ENCODE peak calls at places on chromosome 1, in five cellular contexts. P is foreskin fibroblast, Q is HTR-8/SVneo, V is epithelial cell of proximal tubule, O is substantia nigra. G is an unnamed sample.

GRCh38 chr1:44662683-44663030 is 11.6 kb downstream of the TMEM53 start:
- DNase-seq in P (no peak), Q (no peak), O (no peak), V (no peak), G (no peak)

GRCh38 chr1:26602378-26602959 is 72.9 kb downstream of the RPS6KA1 start:
- DNase-seq in Q (peak), V (no peak), O (no peak), P (peak), G (peak)

GRCh38 chr1:226979517-226980121 is 39.5 kb downstream of the COQ8A start:
- DNase-seq in V (no peak), Q (no peak), P (no peak), O (no peak), G (no peak)

GRCh38 chr1:75123756-75124155 is 10.4 kb upstream of the LHX8 start:
- DNase-seq in P (no peak), V (no peak), Q (no peak), O (no peak), G (no peak)

GRCh38 chr1:210646258-210646616 is 317.5 kb downstream of the HHAT start:
- DNase-seq in P (no peak), Q (no peak), V (no peak), O (no peak), G (no peak)

GRCh38 chr1:57506941-57507340 is 83.1 kb upstream of the DAB1 start:
- DNase-seq in Q (no peak), P (no peak), O (no peak), V (no peak), G (no peak)

GRCh38 chr1:220874201-220874655 is 5.0 kb upstream of the HLX start:
- DNase-seq in O (no peak), P (peak), V (no peak), Q (peak), G (peak)

GRCh38 chr1:3614755-3615742 is 3.7 kb upstream of the MEGF6 start:
- DNase-seq in V (no peak), P (peak), Q (no peak), O (no peak), G (peak)

GRCh38 chr1:8426996-8427395 is 109.1 kb downstream of the SLC45A1 start:
- DNase-seq in V (no peak), O (no peak), Q (no peak), P (no peak), G (no peak)

GRCh38 chr1:224865510-224865909 is 64.0 kb upstream of the DNAH14 start:
- DNase-seq in O (no peak), Q (no peak), P (no peak), V (no peak), G (no peak)

GRCh38 chr1:150127868-150128267 is 21.8 kb upstream of the PLEKHO1 start:
- DNase-seq in O (no peak), P (peak), V (no peak), Q (no peak), G (no peak)

GRCh38 chr1:231446138-231446537 is 24.1 kb upstream of the EGLN1 start:
- DNase-seq in Q (no peak), P (no peak), O (no peak), V (no peak), G (no peak)

GRCh38 chr1:241423541-241424479 is 66.8 kb upstream of the RGS7 start:
- DNase-seq in Q (peak), V (no peak), P (peak), O (no peak), G (peak)

GRCh38 chr1:3105167-3105863 is 36.3 kb downstream of the PRDM16 start:
- DNase-seq in Q (no peak), V (no peak), O (no peak), P (no peak), G (no peak)

GRCh38 chr1:245961137-245961540 is 545.9 kb downstream of the SMYD3 start:
- DNase-seq in O (no peak), V (no peak), P (peak), Q (no peak), G (peak)

GRCh38 chr1:109787211-109787844 is 23.6 kb upstream of the EPS8L3 start:
- DNase-seq in V (no peak), P (no peak), O (no peak), Q (no peak), G (no peak)

GRCh38 chr1:222233441-222234180 is 314.3 kb downstream of the HHIPL2 start:
- DNase-seq in Q (no peak), V (no peak), P (no peak), O (no peak), G (no peak)

GRCh38 chr1:72224506-72224905 is 57.8 kb downstream of the NEGR1 start:
- DNase-seq in V (no peak), P (no peak), Q (no peak), O (no peak), G (no peak)

GRCh38 chr1:223077434-223077833 is 65.6 kb downstream of the TLR5 start:
- DNase-seq in Q (no peak), P (no peak), V (no peak), O (no peak), G (no peak)

GRCh38 chr1:160428053-160428452 is 27.7 kb downstream of the VANGL2 start:
- DNase-seq in O (no peak), Q (no peak), P (no peak), V (no peak), G (no peak)

GRCh38 chr1:200896571-200897187 is 2.0 kb downstream of the INAVA start:
- DNase-seq in O (no peak), V (peak), Q (peak), P (no peak), G (no peak)

GRCh38 chr1:45170151-45170742 is 36.2 kb downstream of the ZSWIM5 start:
- DNase-seq in V (no peak), O (no peak), Q (no peak), P (no peak), G (no peak)

GRCh38 chr1:35825255-35825654 is 17.4 kb downstream of the AGO4 start:
- DNase-seq in V (no peak), O (no peak), P (no peak), Q (no peak), G (no peak)

GRCh38 chr1:221264848-221265247 is 385.6 kb downstream of the HLX start:
- DNase-seq in O (no peak), Q (no peak), P (peak), V (no peak), G (no peak)

GRCh38 chr1:239786464-239786863 is 305.2 kb upstream of the FMN2 start:
- DNase-seq in O (no peak), P (no peak), Q (no peak), V (no peak), G (no peak)

GRCh38 chr1:226649780-226650179 is 89.3 kb downstream of the ITPKB start:
- DNase-seq in Q (no peak), P (peak), V (no peak), O (no peak), G (peak)

GRCh38 chr1:6509603-6510291 is 18.3 kb upstream of the PLEKHG5 start:
- DNase-seq in P (no peak), Q (no peak), O (no peak), V (no peak), G (no peak)

GRCh38 chr1:185533596-185533995 is 200.6 kb upstream of the HMCN1 start:
- DNase-seq in V (no peak), P (no peak), O (no peak), Q (no peak), G (no peak)

G was measured in KBM-7.